ENCODE peak calls at places on chromosomes 7 and 10, in eight cellular contexts. One of them, this sample, is unnamed.
A peak's percentile ranks its signal among the peaks of the same experiment; 100 is the strongest.

GRCh38 chr7:79506481-79506880 is 53.0 kb upstream of the MAGI2 start:
- DNase-seq in fibroblast of pulmonary artery: peak; percentile 62
- DNase-seq in uterus: no peak
- DNase-seq in skeletal muscle cell: no peak
- DNase-seq in neural progenitor cell: peak; percentile 50
- DNase-seq in neuronal stem cell: peak; percentile 17
- DNase-seq in iris pigment epithelial cell: peak; percentile 80
- DNase-seq in activated T-cell treated with anti-CD3 and anti-CD28 coated beads, Interleukin-2, amount 50 U/mL, for 72 hours: no peak
- DNase-seq in this sample: no peak

GRCh38 chr7:96547371-96547811 is 162.3 kb downstream of the SEM1 start:
- DNase-seq in activated T-cell treated with anti-CD3 and anti-CD28 coated beads, Interleukin-2, amount 50 U/mL, for 72 hours: no peak
- DNase-seq in iris pigment epithelial cell: no peak
- DNase-seq in uterus: no peak
- DNase-seq in fibroblast of pulmonary artery: no peak
- DNase-seq in neural progenitor cell: no peak
- DNase-seq in neuronal stem cell: no peak
- DNase-seq in skeletal muscle cell: no peak
- DNase-seq in this sample: no peak

GRCh38 chr10:31075434-31075833 is 43.8 kb upstream of the ZNF438 start:
- DNase-seq in iris pigment epithelial cell: peak; percentile 95
- DNase-seq in activated T-cell treated with anti-CD3 and anti-CD28 coated beads, Interleukin-2, amount 50 U/mL, for 72 hours: no peak
- DNase-seq in neuronal stem cell: no peak
- DNase-seq in neural progenitor cell: no peak
- DNase-seq in uterus: no peak
- DNase-seq in skeletal muscle cell: peak; percentile 90
- DNase-seq in fibroblast of pulmonary artery: peak; percentile 76
- DNase-seq in this sample: no peak

GRCh38 chr10:11473128-11473760 is 138.2 kb downstream of the USP6NL start:
- DNase-seq in neuronal stem cell: no peak
- DNase-seq in skeletal muscle cell: no peak
- DNase-seq in neural progenitor cell: peak; percentile 46
- DNase-seq in fibroblast of pulmonary artery: no peak
- DNase-seq in iris pigment epithelial cell: no peak
- DNase-seq in uterus: no peak
- DNase-seq in activated T-cell treated with anti-CD3 and anti-CD28 coated beads, Interleukin-2, amount 50 U/mL, for 72 hours: no peak
- DNase-seq in this sample: no peak

GRCh38 chr7:48101880-48102448 is 12.9 kb downstream of the UPP1 start:
- DNase-seq in iris pigment epithelial cell: no peak
- DNase-seq in fibroblast of pulmonary artery: no peak
- DNase-seq in activated T-cell treated with anti-CD3 and anti-CD28 coated beads, Interleukin-2, amount 50 U/mL, for 72 hours: peak; percentile 31
- DNase-seq in skeletal muscle cell: no peak
- DNase-seq in neuronal stem cell: no peak
- DNase-seq in uterus: no peak
- DNase-seq in neural progenitor cell: no peak
- DNase-seq in this sample: no peak

GRCh38 chr10:69051303-69051702 is 36.6 kb upstream of the SRGN start:
- DNase-seq in skeletal muscle cell: peak; percentile 57
- DNase-seq in neuronal stem cell: no peak
- DNase-seq in uterus: no peak
- DNase-seq in neural progenitor cell: no peak
- DNase-seq in iris pigment epithelial cell: peak; percentile 39
- DNase-seq in fibroblast of pulmonary artery: peak; percentile 50
- DNase-seq in activated T-cell treated with anti-CD3 and anti-CD28 coated beads, Interleukin-2, amount 50 U/mL, for 72 hours: peak; percentile 62
- DNase-seq in this sample: peak; percentile 65

GRCh38 chr7:141362580-141363435 is 188.4 kb upstream of the AGK start:
- DNase-seq in neural progenitor cell: no peak
- DNase-seq in uterus: no peak
- DNase-seq in activated T-cell treated with anti-CD3 and anti-CD28 coated beads, Interleukin-2, amount 50 U/mL, for 72 hours: no peak
- DNase-seq in skeletal muscle cell: peak; percentile 55
- DNase-seq in iris pigment epithelial cell: peak; percentile 66
- DNase-seq in fibroblast of pulmonary artery: peak; percentile 71
- DNase-seq in neuronal stem cell: no peak
- DNase-seq in this sample: no peak

GRCh38 chr7:51630933-51631332 is 314.3 kb upstream of the COBL start:
- DNase-seq in uterus: no peak
- DNase-seq in neuronal stem cell: no peak
- DNase-seq in activated T-cell treated with anti-CD3 and anti-CD28 coated beads, Interleukin-2, amount 50 U/mL, for 72 hours: no peak
- DNase-seq in skeletal muscle cell: no peak
- DNase-seq in iris pigment epithelial cell: no peak
- DNase-seq in fibroblast of pulmonary artery: no peak
- DNase-seq in neural progenitor cell: no peak
- DNase-seq in this sample: no peak

GRCh38 chr10:5449823-5450222 is 37.5 kb downstream of the NET1 start:
- DNase-seq in fibroblast of pulmonary artery: peak; percentile 90
- DNase-seq in activated T-cell treated with anti-CD3 and anti-CD28 coated beads, Interleukin-2, amount 50 U/mL, for 72 hours: no peak
- DNase-seq in iris pigment epithelial cell: peak; percentile 89
- DNase-seq in neuronal stem cell: no peak
- DNase-seq in neural progenitor cell: peak; percentile 45
- DNase-seq in uterus: no peak
- DNase-seq in skeletal muscle cell: peak; percentile 82
- DNase-seq in this sample: no peak

GRCh38 chr7:64884085-64884912 is 18.8 kb upstream of the ZNF273 start:
- DNase-seq in uterus: no peak
- DNase-seq in activated T-cell treated with anti-CD3 and anti-CD28 coated beads, Interleukin-2, amount 50 U/mL, for 72 hours: no peak
- DNase-seq in iris pigment epithelial cell: no peak
- DNase-seq in neural progenitor cell: no peak
- DNase-seq in fibroblast of pulmonary artery: no peak
- DNase-seq in skeletal muscle cell: no peak
- DNase-seq in neuronal stem cell: no peak
- DNase-seq in this sample: no peak

GRCh38 chr7:45001138-45001694 is 1.2 kb downstream of the CCM2 start:
- DNase-seq in skeletal muscle cell: no peak
- DNase-seq in neuronal stem cell: no peak
- DNase-seq in iris pigment epithelial cell: no peak
- DNase-seq in fibroblast of pulmonary artery: no peak
- DNase-seq in uterus: no peak
- DNase-seq in neural progenitor cell: peak; percentile 46
- DNase-seq in activated T-cell treated with anti-CD3 and anti-CD28 coated beads, Interleukin-2, amount 50 U/mL, for 72 hours: peak; percentile 70
- DNase-seq in this sample: peak; percentile 28

GRCh38 chr10:98431016-98431415 is 15.7 kb downstream of the HPS1 start:
- DNase-seq in iris pigment epithelial cell: no peak
- DNase-seq in neuronal stem cell: no peak
- DNase-seq in activated T-cell treated with anti-CD3 and anti-CD28 coated beads, Interleukin-2, amount 50 U/mL, for 72 hours: no peak
- DNase-seq in fibroblast of pulmonary artery: no peak
- DNase-seq in uterus: no peak
- DNase-seq in skeletal muscle cell: no peak
- DNase-seq in neural progenitor cell: no peak
- DNase-seq in this sample: no peak

GRCh38 chr7:144854839-144855424 is 19.1 kb upstream of the TPK1 start:
- DNase-seq in fibroblast of pulmonary artery: peak; percentile 55
- DNase-seq in neural progenitor cell: peak; percentile 64
- DNase-seq in uterus: no peak
- DNase-seq in activated T-cell treated with anti-CD3 and anti-CD28 coated beads, Interleukin-2, amount 50 U/mL, for 72 hours: no peak
- DNase-seq in skeletal muscle cell: no peak
- DNase-seq in iris pigment epithelial cell: peak; percentile 25
- DNase-seq in neuronal stem cell: peak; percentile 30
- DNase-seq in this sample: no peak

GRCh38 chr7:1768835-1769234 is 98.8 kb downstream of the ELFN1 start:
- DNase-seq in skeletal muscle cell: no peak
- DNase-seq in uterus: no peak
- DNase-seq in neuronal stem cell: no peak
- DNase-seq in activated T-cell treated with anti-CD3 and anti-CD28 coated beads, Interleukin-2, amount 50 U/mL, for 72 hours: no peak
- DNase-seq in neural progenitor cell: no peak
- DNase-seq in fibroblast of pulmonary artery: no peak
- DNase-seq in iris pigment epithelial cell: no peak
- DNase-seq in this sample: no peak

GRCh38 chr10:111076682-111077661 is at the start of gene ADRA2A:
- DNase-seq in iris pigment epithelial cell: peak; percentile 45
- DNase-seq in fibroblast of pulmonary artery: peak; percentile 37
- DNase-seq in skeletal muscle cell: no peak
- DNase-seq in neural progenitor cell: peak; percentile 88
- DNase-seq in neuronal stem cell: peak; percentile 62
- DNase-seq in activated T-cell treated with anti-CD3 and anti-CD28 coated beads, Interleukin-2, amount 50 U/mL, for 72 hours: peak; percentile 43
- DNase-seq in uterus: peak; percentile 37
- DNase-seq in this sample: no peak

GRCh38 chr7:645606-646005 is 80.9 kb upstream of the DNAAF5 start:
- DNase-seq in neural progenitor cell: no peak
- DNase-seq in activated T-cell treated with anti-CD3 and anti-CD28 coated beads, Interleukin-2, amount 50 U/mL, for 72 hours: no peak
- DNase-seq in neuronal stem cell: no peak
- DNase-seq in iris pigment epithelial cell: no peak
- DNase-seq in fibroblast of pulmonary artery: no peak
- DNase-seq in uterus: no peak
- DNase-seq in skeletal muscle cell: no peak
- DNase-seq in this sample: no peak

GRCh38 chr7:1502845-1503244 is 1.3 kb downstream of the INTS1 start:
- DNase-seq in uterus: no peak
- DNase-seq in fibroblast of pulmonary artery: no peak
- DNase-seq in neuronal stem cell: no peak
- DNase-seq in neural progenitor cell: no peak
- DNase-seq in activated T-cell treated with anti-CD3 and anti-CD28 coated beads, Interleukin-2, amount 50 U/mL, for 72 hours: no peak
- DNase-seq in iris pigment epithelial cell: no peak
- DNase-seq in skeletal muscle cell: no peak
- DNase-seq in this sample: no peak

GRCh38 chr10:30747633-30748032 is 118.1 kb upstream of the LYZL2 start:
- DNase-seq in iris pigment epithelial cell: peak; percentile 45
- DNase-seq in activated T-cell treated with anti-CD3 and anti-CD28 coated beads, Interleukin-2, amount 50 U/mL, for 72 hours: peak; percentile 62
- DNase-seq in neuronal stem cell: no peak
- DNase-seq in fibroblast of pulmonary artery: peak; percentile 36
- DNase-seq in skeletal muscle cell: no peak
- DNase-seq in uterus: no peak
- DNase-seq in neural progenitor cell: no peak
- DNase-seq in this sample: no peak

GRCh38 chr10:44033008-44033407 is 351.9 kb downstream of the CXCL12 start:
- DNase-seq in fibroblast of pulmonary artery: peak; percentile 72
- DNase-seq in uterus: no peak
- DNase-seq in iris pigment epithelial cell: peak; percentile 12
- DNase-seq in neural progenitor cell: no peak
- DNase-seq in neuronal stem cell: no peak
- DNase-seq in skeletal muscle cell: no peak
- DNase-seq in activated T-cell treated with anti-CD3 and anti-CD28 coated beads, Interleukin-2, amount 50 U/mL, for 72 hours: no peak
- DNase-seq in this sample: no peak

GRCh38 chr10:89115876-89116627 is 91.1 kb downstream of the CH25H start:
- DNase-seq in iris pigment epithelial cell: peak; percentile 56
- DNase-seq in skeletal muscle cell: peak; percentile 52
- DNase-seq in neuronal stem cell: no peak
- DNase-seq in neural progenitor cell: no peak
- DNase-seq in activated T-cell treated with anti-CD3 and anti-CD28 coated beads, Interleukin-2, amount 50 U/mL, for 72 hours: no peak
- DNase-seq in uterus: no peak
- DNase-seq in fibroblast of pulmonary artery: peak; percentile 75
- DNase-seq in this sample: no peak

GRCh38 chr7:154744226-154744860 is 258.6 kb downstream of the PAXIP1 start:
- DNase-seq in activated T-cell treated with anti-CD3 and anti-CD28 coated beads, Interleukin-2, amount 50 U/mL, for 72 hours: peak; percentile 28
- DNase-seq in fibroblast of pulmonary artery: no peak
- DNase-seq in neural progenitor cell: peak; percentile 85
- DNase-seq in uterus: no peak
- DNase-seq in skeletal muscle cell: no peak
- DNase-seq in iris pigment epithelial cell: no peak
- DNase-seq in neuronal stem cell: peak; percentile 68
- DNase-seq in this sample: no peak

GRCh38 chr10:74822101-74822500 is 4.3 kb upstream of the KAT6B start:
- DNase-seq in uterus: no peak
- DNase-seq in activated T-cell treated with anti-CD3 and anti-CD28 coated beads, Interleukin-2, amount 50 U/mL, for 72 hours: no peak
- DNase-seq in neuronal stem cell: no peak
- DNase-seq in fibroblast of pulmonary artery: no peak
- DNase-seq in skeletal muscle cell: no peak
- DNase-seq in neural progenitor cell: no peak
- DNase-seq in iris pigment epithelial cell: no peak
- DNase-seq in this sample: no peak

GRCh38 chr7:26492816-26493215 is 201.2 kb downstream of the SNX10 start:
- DNase-seq in neural progenitor cell: no peak
- DNase-seq in activated T-cell treated with anti-CD3 and anti-CD28 coated beads, Interleukin-2, amount 50 U/mL, for 72 hours: no peak
- DNase-seq in uterus: no peak
- DNase-seq in fibroblast of pulmonary artery: no peak
- DNase-seq in iris pigment epithelial cell: no peak
- DNase-seq in neuronal stem cell: no peak
- DNase-seq in skeletal muscle cell: no peak
- DNase-seq in this sample: no peak

GRCh38 chr7:114720725-114721124 is 201.2 kb upstream of the MDFIC start:
- DNase-seq in activated T-cell treated with anti-CD3 and anti-CD28 coated beads, Interleukin-2, amount 50 U/mL, for 72 hours: no peak
- DNase-seq in skeletal muscle cell: no peak
- DNase-seq in neural progenitor cell: no peak
- DNase-seq in neuronal stem cell: no peak
- DNase-seq in uterus: no peak
- DNase-seq in iris pigment epithelial cell: no peak
- DNase-seq in fibroblast of pulmonary artery: peak; percentile 6
- DNase-seq in this sample: no peak

GRCh38 chr10:69874464-69874863 is 72.8 kb downstream of the COL13A1 start:
- DNase-seq in iris pigment epithelial cell: peak; percentile 63
- DNase-seq in activated T-cell treated with anti-CD3 and anti-CD28 coated beads, Interleukin-2, amount 50 U/mL, for 72 hours: no peak
- DNase-seq in neuronal stem cell: no peak
- DNase-seq in neural progenitor cell: no peak
- DNase-seq in fibroblast of pulmonary artery: peak; percentile 82
- DNase-seq in uterus: no peak
- DNase-seq in skeletal muscle cell: no peak
- DNase-seq in this sample: no peak

GRCh38 chr7:47335071-47335470 is 246.8 kb downstream of the TNS3 start:
- DNase-seq in neuronal stem cell: no peak
- DNase-seq in uterus: no peak
- DNase-seq in neural progenitor cell: no peak
- DNase-seq in skeletal muscle cell: no peak
- DNase-seq in iris pigment epithelial cell: no peak
- DNase-seq in activated T-cell treated with anti-CD3 and anti-CD28 coated beads, Interleukin-2, amount 50 U/mL, for 72 hours: no peak
- DNase-seq in fibroblast of pulmonary artery: no peak
- DNase-seq in this sample: no peak

GRCh38 chr7:9029671-9030070 is 596.3 kb downstream of the NXPH1 start:
- DNase-seq in uterus: no peak
- DNase-seq in skeletal muscle cell: no peak
- DNase-seq in neuronal stem cell: no peak
- DNase-seq in fibroblast of pulmonary artery: no peak
- DNase-seq in neural progenitor cell: no peak
- DNase-seq in activated T-cell treated with anti-CD3 and anti-CD28 coated beads, Interleukin-2, amount 50 U/mL, for 72 hours: no peak
- DNase-seq in iris pigment epithelial cell: no peak
- DNase-seq in this sample: no peak